ENCODE peak calls at places on chromosomes 7 and 10, in seven cellular contexts. X is bronchial epithelial cell, M is kidney glomerular epithelial cell, J is right lobe of liver, O is heart right ventricle, V is GM13976, P is NCI-H1105 treated with DMSO at 0.1 percent for 48 hours. Q is an unnamed sample.
A peak's percentile ranks its signal among the peaks of the same experiment; 100 is the strongest.

GRCh38 chr10:61257956-61258496 is 195.2 kb downstream of the TMEM26 start:
- DNase-seq in X (peak; percentile 46), M (no peak), J (no peak), O (no peak), V (no peak), P (no peak), Q (no peak)

GRCh38 chr10:21507066-21507669 is 18.3 kb downstream of the SKIDA1 start:
- DNase-seq in X (no peak), M (no peak), J (no peak), O (no peak), V (no peak), P (no peak), Q (no peak)

GRCh38 chr7:42197391-42197790 is 39.6 kb downstream of the GLI3 start:
- DNase-seq in X (no peak), M (peak; percentile 1), J (no peak), O (no peak), V (no peak), P (no peak), Q (no peak)

GRCh38 chr10:7547825-7548224 is 118.9 kb downstream of the ITIH5 start:
- DNase-seq in X (no peak), M (no peak), J (no peak), O (no peak), V (no peak), P (no peak), Q (no peak)

GRCh38 chr10:15427836-15428414 is 56.8 kb upstream of the FAM171A1 start:
- DNase-seq in X (peak; percentile 31), M (peak; percentile 65), J (no peak), O (no peak), V (peak; percentile 38), P (peak; percentile 36), Q (no peak)

GRCh38 chr7:16811555-16811954 is 6.8 kb upstream of the AGR2 start:
- DNase-seq in X (peak; percentile 89), M (peak; percentile 10), J (no peak), O (no peak), V (no peak), P (no peak), Q (no peak)

GRCh38 chr10:75395171-75395954 is 6.2 kb downstream of the ZNF503 start:
- DNase-seq in X (no peak), M (peak; percentile 63), J (peak; percentile 69), O (peak; percentile 71), V (peak; percentile 76), P (no peak), Q (no peak)

GRCh38 chr7:75879771-75880184 is 944 bp downstream of the RHBDD2 start:
- DNase-seq in X (peak; percentile 17), M (no peak), J (no peak), O (no peak), V (no peak), P (no peak), Q (peak; percentile 53)

GRCh38 chr10:99654791-99655190 is 4.5 kb upstream of the ENTPD7 start:
- DNase-seq in X (peak; percentile 99), M (no peak), J (no peak), O (no peak), V (no peak), P (no peak), Q (no peak)

GRCh38 chr10:73803680-73804286 is 7.6 kb downstream of the NDST2 start:
- DNase-seq in X (no peak), M (no peak), J (no peak), O (no peak), V (peak; percentile 85), P (no peak), Q (no peak)

GRCh38 chr7:81469299-81470083 is 300.4 kb downstream of the HGF start:
- DNase-seq in X (no peak), M (no peak), J (no peak), O (no peak), V (no peak), P (no peak), Q (no peak)

GRCh38 chr10:725786-726185 is 36.3 kb upstream of the DIP2C start:
- DNase-seq in X (no peak), M (no peak), J (no peak), O (no peak), V (no peak), P (no peak), Q (no peak)

GRCh38 chr10:120599202-120599724 is 142.2 kb downstream of the PLPP4 start:
- DNase-seq in X (no peak), M (no peak), J (no peak), O (no peak), V (no peak), P (no peak), Q (no peak)

GRCh38 chr10:72099054-72099921 is 10.9 kb upstream of the SPOCK2 start:
- DNase-seq in X (peak; percentile 62), M (no peak), J (peak; percentile 72), O (no peak), V (no peak), P (no peak), Q (no peak)

GRCh38 chr7:135768990-135769389 is 20.4 kb upstream of the FAM180A start:
- DNase-seq in X (no peak), M (no peak), J (no peak), O (peak; percentile 56), V (no peak), P (peak; percentile 29), Q (no peak)

GRCh38 chr10:78977761-78978305 is 90.9 kb upstream of the ZMIZ1 start:
- DNase-seq in X (peak; percentile 76), M (peak; percentile 95), J (peak; percentile 69), O (no peak), V (no peak), P (no peak), Q (no peak)

GRCh38 chr10:8128511-8128910 is 74.0 kb downstream of the GATA3 start:
- DNase-seq in X (no peak), M (no peak), J (no peak), O (no peak), V (no peak), P (no peak), Q (no peak)

GRCh38 chr10:6721964-6722615 is 142.0 kb upstream of the PRKCQ start:
- DNase-seq in X (peak; percentile 93), M (peak; percentile 58), J (no peak), O (no peak), V (no peak), P (no peak), Q (no peak)

GRCh38 chr7:76423666-76424412 is 911 bp upstream of the ZP3 start:
- DNase-seq in X (peak; percentile 45), M (peak; percentile 32), J (peak; percentile 22), O (no peak), V (no peak), P (no peak), Q (no peak)

GRCh38 chr10:104349623-104350142 is 4.0 kb upstream of the CFAP58 start:
- DNase-seq in X (peak; percentile 98), M (peak; percentile 24), J (no peak), O (no peak), V (peak; percentile 33), P (no peak), Q (no peak)

GRCh38 chr10:67923551-67923950 is 39.1 kb downstream of the SIRT1 start:
- DNase-seq in X (peak; percentile 17), M (no peak), J (no peak), O (no peak), V (no peak), P (no peak), Q (no peak)

GRCh38 chr10:31261502-31262311 is 57.3 kb upstream of the ZEB1 start:
- DNase-seq in X (peak; percentile 14), M (peak; percentile 7), J (no peak), O (no peak), V (no peak), P (no peak), Q (no peak)

GRCh38 chr7:78221961-78222751 is 423.6 kb downstream of the PHTF2 start:
- DNase-seq in X (no peak), M (no peak), J (no peak), O (no peak), V (no peak), P (no peak), Q (no peak)

GRCh38 chr10:31383810-31384588 is 65.0 kb downstream of the ZEB1 start:
- DNase-seq in X (no peak), M (no peak), J (no peak), O (no peak), V (peak; percentile 53), P (no peak), Q (no peak)

GRCh38 chr10:370222-370825 is 235.1 kb downstream of the ZMYND11 start:
- DNase-seq in X (no peak), M (no peak), J (no peak), O (no peak), V (no peak), P (no peak), Q (no peak)

GRCh38 chr7:101421123-101421522 is 58.4 kb downstream of the COL26A1 start:
- DNase-seq in X (no peak), M (no peak), J (no peak), O (no peak), V (no peak), P (no peak), Q (no peak)

GRCh38 chr10:34994565-34995142 is 95.5 kb downstream of the CUL2 start:
- DNase-seq in X (peak; percentile 87), M (peak; percentile 87), J (no peak), O (no peak), V (peak; percentile 80), P (peak; percentile 55), Q (peak; percentile 9)